ENCODE peak calls at places on chromosomes 3 and 15, in ten cellular contexts. R is tibial nerve; I is mesenchymal stem cell; N is astrocyte; Z is prostate gland; D is naive thymus-derived CD4-positive, alpha-beta T cell; G is endodermal cell; M is epithelial cell of esophagus; E is uterus; C is AG09309. T is an unnamed sample.

GRCh38 chr15:44501768-44502366 is 35.1 kb upstream of the EIF3J start:
- DNase-seq in Z (no peak), I (peak), D (peak), R (no peak), G (no peak), C (peak), M (peak), E (no peak), N (peak), T (no peak)

GRCh38 chr3:138180375-138181029 is 5.8 kb upstream of the DBR1 start:
- DNase-seq in G (no peak), M (peak), I (peak), R (no peak), E (no peak), D (peak), C (no peak), Z (peak), N (peak), T (no peak)

GRCh38 chr3:129120254-129121004 is 1.2 kb downstream of the RAB43 start:
- DNase-seq in N (peak), C (peak), E (peak), I (peak), Z (peak), D (peak), G (peak), M (peak), R (peak), T (peak)

GRCh38 chr3:181633556-181633955 is 78.2 kb upstream of the SOX2 start:
- DNase-seq in G (no peak), M (no peak), N (no peak), D (no peak), C (no peak), I (no peak), Z (no peak), E (no peak), R (no peak), T (no peak)

GRCh38 chr3:36741285-36741684 is 23.1 kb downstream of the DCLK3 start:
- DNase-seq in I (peak), N (no peak), G (peak), Z (no peak), C (no peak), M (peak), D (no peak), R (no peak), E (no peak), T (no peak)

GRCh38 chr15:58077427-58077826 is 11.9 kb upstream of the ALDH1A2 start:
- DNase-seq in N (no peak), R (no peak), I (no peak), Z (peak), M (peak), C (no peak), D (no peak), E (no peak), G (no peak), T (no peak)

GRCh38 chr3:171620825-171621434 is 160.7 kb upstream of the TNIK start:
- DNase-seq in N (peak), G (no peak), I (peak), Z (no peak), M (no peak), E (no peak), R (no peak), D (no peak), C (peak), T (no peak)

GRCh38 chr15:41554915-41555314 is 4.1 kb upstream of the TYRO3 start:
- DNase-seq in Z (no peak), C (no peak), N (no peak), R (no peak), E (no peak), G (no peak), M (no peak), I (no peak), D (no peak), T (no peak)

GRCh38 chr15:89874926-89875564 is 18.7 kb downstream of the AP3S2 start:
- DNase-seq in D (peak), G (peak), E (peak), R (peak), C (peak), N (peak), I (peak), Z (peak), M (peak), T (peak)

GRCh38 chr3:174620138-174620537 is 239.0 kb upstream of the NAALADL2 start:
- DNase-seq in N (no peak), C (peak), D (no peak), G (no peak), E (no peak), R (no peak), I (no peak), Z (no peak), M (peak), T (no peak)

GRCh38 chr15:38853608-38854007 is 289.0 kb upstream of the RASGRP1 start:
- DNase-seq in G (peak), E (no peak), M (peak), N (no peak), Z (no peak), R (no peak), C (no peak), D (peak), I (peak), T (no peak)

GRCh38 chr3:143041901-143042300 is 40.5 kb downstream of the U2SURP start:
- DNase-seq in E (no peak), M (no peak), N (no peak), D (no peak), R (no peak), G (no peak), C (no peak), I (no peak), Z (no peak), T (no peak)

GRCh38 chr3:55622733-55623132 is 135.6 kb upstream of the WNT5A start:
- DNase-seq in C (no peak), D (no peak), Z (no peak), M (no peak), I (peak), N (peak), E (no peak), G (no peak), R (no peak), T (no peak)

GRCh38 chr15:73685561-73685960 is 1.4 kb downstream of the CD276 start:
- DNase-seq in C (no peak), N (no peak), E (no peak), R (no peak), G (no peak), Z (no peak), M (no peak), D (no peak), I (peak), T (no peak)

GRCh38 chr15:73683624-73684536 is at the start of gene CD276:
- DNase-seq in N (peak), G (peak), I (peak), Z (peak), C (no peak), E (peak), D (no peak), R (peak), M (peak), T (peak)

GRCh38 chr15:73686781-73687256 is 2.6 kb downstream of the CD276 start:
- DNase-seq in D (no peak), M (peak), G (peak), I (peak), R (no peak), C (peak), Z (no peak), N (peak), E (no peak), T (no peak)

GRCh38 chr15:73688455-73688854 is 4.3 kb downstream of the CD276 start:
- DNase-seq in N (peak), C (no peak), Z (no peak), M (no peak), D (no peak), E (no peak), R (no peak), G (peak), I (peak), T (no peak)

GRCh38 chr15:73685981-73686380 is 1.8 kb downstream of the CD276 start:
- DNase-seq in R (no peak), E (no peak), D (no peak), G (no peak), Z (no peak), C (no peak), I (peak), N (no peak), M (no peak), T (no peak)
- H3K4me3 ChIP-seq in R (no peak), E (no peak), D (no peak), G (peak), Z (no peak), C (peak), I (no peak), N (peak), M (no peak), T (no peak)

GRCh38 chr15:67105991-67106763 is 40.8 kb downstream of the SMAD3 start:
- DNase-seq in E (no peak), Z (no peak), N (no peak), D (no peak), R (no peak), I (no peak), G (no peak), C (no peak), M (no peak), T (no peak)
- H3K4me3 ChIP-seq in E (no peak), Z (no peak), N (peak), D (no peak), R (no peak), I (no peak), G (no peak), C (no peak), M (no peak), T (no peak)

DNA sequence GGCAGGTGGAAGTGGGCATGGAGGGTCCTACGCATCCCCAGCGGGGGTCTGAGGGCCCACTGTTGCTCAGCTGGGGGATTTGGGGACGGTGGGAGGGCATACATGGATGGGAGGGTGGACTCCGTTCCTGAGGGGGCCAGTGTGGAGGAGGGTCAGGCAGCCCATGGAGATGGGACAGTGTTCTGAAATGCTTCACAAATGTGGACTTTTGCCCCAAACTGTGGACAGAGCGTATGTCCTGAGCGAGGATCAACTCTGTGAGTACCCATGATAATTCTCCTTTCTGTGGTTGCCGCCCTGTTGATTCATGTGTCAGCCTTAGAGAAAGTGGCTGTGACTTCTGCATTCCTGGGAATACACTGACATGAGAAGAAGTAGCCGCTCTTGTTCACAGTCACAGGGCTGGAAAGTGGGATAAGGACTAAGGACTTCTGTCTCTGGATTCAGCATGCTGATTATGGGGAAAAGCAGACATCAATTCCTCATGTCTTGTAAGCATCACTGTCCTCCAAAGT is 33.4 kb downstream of the SMAD3 start:
- DNase-seq in D (no peak), N (no peak), R (peak), G (no peak), E (no peak), I (peak), M (peak), C (no peak), Z (no peak), T (no peak)
- H3K4me3 ChIP-seq in D (peak), N (peak), R (no peak), G (no peak), E (no peak), I (no peak), M (peak), C (peak), Z (no peak), T (no peak)

GRCh38 chr3:100993309-100993708 is at the start of gene ABI3BP:
- DNase-seq in G (peak), I (peak), R (peak), N (peak), D (no peak), Z (no peak), E (peak), C (peak), M (peak), T (peak)
- H3K4me3 ChIP-seq in G (no peak), I (no peak), R (peak), N (peak), D (no peak), Z (peak), E (peak), C (peak), M (peak), T (no peak)

GRCh38 chr15:40367673-40368611 is 9.9 kb downstream of the DISP2 start:
- DNase-seq in I (peak), M (peak), E (peak), Z (peak), C (peak), G (peak), D (peak), N (peak), R (peak), T (peak)
- H3K4me3 ChIP-seq in I (peak), M (no peak), E (no peak), Z (peak), C (no peak), G (no peak), D (peak), N (peak), R (peak), T (no peak)

DNA sequence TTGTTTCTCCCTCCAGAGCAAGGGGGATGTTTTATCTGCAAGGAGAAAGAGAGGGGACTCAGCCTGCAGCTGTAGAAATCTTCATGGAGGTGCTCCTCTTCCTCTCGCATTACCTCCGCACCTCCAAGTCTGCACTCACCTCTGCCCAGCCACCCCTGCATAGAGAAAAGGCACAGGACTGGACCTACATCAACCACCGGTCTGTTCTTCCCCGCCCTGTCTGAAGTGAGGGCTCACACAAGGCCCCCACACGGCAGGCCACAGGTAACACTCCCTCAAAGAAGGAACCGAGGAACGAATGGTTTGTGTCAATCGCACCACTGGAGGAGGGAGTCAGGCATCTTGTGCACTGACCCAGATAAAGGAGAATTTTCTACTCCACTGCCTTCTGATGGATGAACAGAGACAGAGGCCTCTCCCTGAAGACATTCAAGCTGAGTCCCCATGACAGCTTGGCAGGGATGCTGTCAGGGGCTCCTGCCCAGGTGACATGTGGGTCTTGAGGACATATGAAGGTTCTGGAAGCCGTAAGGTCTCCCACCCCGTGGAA is 260.3 kb downstream of the XXYLT1 start:
- DNase-seq in N (no peak), E (no peak), C (no peak), Z (no peak), G (peak), M (no peak), R (no peak), I (no peak), D (no peak), T (no peak)
- H3K4me3 ChIP-seq in N (no peak), E (no peak), C (no peak), Z (no peak), G (no peak), M (no peak), R (no peak), I (no peak), D (no peak), T (no peak)

GRCh38 chr15:56245871-56246814 is 2.5 kb upstream of the RFX7 start:
- DNase-seq in N (peak), I (peak), R (peak), D (peak), G (peak), C (peak), Z (peak), E (peak), M (peak), T (peak)
- H3K4me3 ChIP-seq in N (no peak), I (no peak), R (peak), D (peak), G (peak), C (peak), Z (peak), E (no peak), M (peak), T (peak)

T was measured in pancreas.